ENCODE peak calls at places on chromosomes 4 and X, in four cellular contexts. One of them, this sample, is unnamed.

GRCh38 chr4:7358100-7358735 is 76.5 kb downstream of the PSAPL1 start:
- DNase-seq in stomach: peak
- DNase-seq in astrocyte of the spinal cord: peak
- DNase-seq in mesothelial cell of epicardium: no peak
- DNase-seq in this sample: no peak

GRCh38 chr4:84750260-84750955 is 167.5 kb downstream of the CDS1 start:
- DNase-seq in mesothelial cell of epicardium: no peak
- DNase-seq in astrocyte of the spinal cord: peak
- DNase-seq in stomach: no peak
- DNase-seq in this sample: no peak

GRCh38 chr4:123244233-123244632 is 152.4 kb upstream of the SPRY1 start:
- DNase-seq in mesothelial cell of epicardium: no peak
- DNase-seq in stomach: peak
- DNase-seq in astrocyte of the spinal cord: no peak
- DNase-seq in this sample: no peak

GRCh38 chr4:69799337-69799736 is 38.9 kb upstream of the SULT1B1 start:
- DNase-seq in stomach: no peak
- DNase-seq in mesothelial cell of epicardium: no peak
- DNase-seq in astrocyte of the spinal cord: no peak
- DNase-seq in this sample: no peak

GRCh38 chr4:72629540-72629939 is 60.5 kb upstream of the ADAMTS3 start:
- DNase-seq in astrocyte of the spinal cord: peak
- DNase-seq in stomach: no peak
- DNase-seq in mesothelial cell of epicardium: no peak
- DNase-seq in this sample: no peak

GRCh38 chrX:68832101-68832416 is 3.2 kb downstream of the EFNB1 start:
- DNase-seq in mesothelial cell of epicardium: peak
- DNase-seq in stomach: peak
- DNase-seq in astrocyte of the spinal cord: peak
- DNase-seq in this sample: no peak

GRCh38 chrX:53445977-53446376 is 11.8 kb upstream of the HSD17B10 start:
- DNase-seq in astrocyte of the spinal cord: peak
- DNase-seq in stomach: peak
- DNase-seq in mesothelial cell of epicardium: no peak
- DNase-seq in this sample: no peak

GRCh38 chrX:150873616-150874015 is 24.9 kb downstream of the CD99L2 start:
- DNase-seq in mesothelial cell of epicardium: no peak
- DNase-seq in astrocyte of the spinal cord: peak
- DNase-seq in stomach: peak
- DNase-seq in this sample: no peak

GRCh38 chrX:40570346-40571093 is 10.2 kb upstream of the ATP6AP2 start:
- DNase-seq in mesothelial cell of epicardium: no peak
- DNase-seq in astrocyte of the spinal cord: no peak
- DNase-seq in stomach: no peak
- DNase-seq in this sample: no peak

GRCh38 chr4:3261411-3262207 is 12.7 kb downstream of the MSANTD1 start:
- DNase-seq in astrocyte of the spinal cord: no peak
- DNase-seq in stomach: peak
- DNase-seq in mesothelial cell of epicardium: peak
- DNase-seq in this sample: no peak

GRCh38 chrX:23626651-23627050 is 40.6 kb upstream of the PRDX4 start:
- DNase-seq in stomach: no peak
- DNase-seq in astrocyte of the spinal cord: no peak
- DNase-seq in mesothelial cell of epicardium: no peak
- DNase-seq in this sample: no peak

GRCh38 chr4:25926473-25926872 is 12.5 kb downstream of the SMIM20 start:
- DNase-seq in mesothelial cell of epicardium: no peak
- DNase-seq in astrocyte of the spinal cord: no peak
- DNase-seq in stomach: no peak
- DNase-seq in this sample: no peak

GRCh38 chrX:23493941-23494374 is 159.3 kb downstream of the PTCHD1 start:
- DNase-seq in astrocyte of the spinal cord: peak
- DNase-seq in stomach: peak
- DNase-seq in mesothelial cell of epicardium: no peak
- DNase-seq in this sample: no peak

DNA sequence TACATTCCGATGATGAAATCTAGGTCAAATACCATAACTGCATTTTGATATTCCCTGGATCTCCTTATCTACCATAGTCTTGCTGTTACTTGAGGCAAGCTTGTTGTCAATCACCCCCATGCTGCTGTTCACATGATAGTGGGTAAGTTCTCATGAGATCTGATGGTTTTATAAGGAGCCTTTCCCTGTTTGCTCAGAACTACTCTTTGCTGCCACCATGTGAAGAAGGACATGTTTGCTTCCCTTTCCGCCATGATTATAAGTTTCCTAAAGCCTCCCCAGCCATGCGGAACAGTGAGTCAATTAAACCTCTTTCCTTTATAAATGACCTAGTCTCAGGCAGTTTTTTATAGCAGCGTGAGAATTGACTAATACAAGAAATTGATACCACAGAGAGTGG is 432.0 kb downstream of the GLUD2 start:
- DNase-seq in mesothelial cell of epicardium: no peak
- DNase-seq in stomach: no peak
- DNase-seq in astrocyte of the spinal cord: no peak
- DNase-seq in this sample: no peak
- TF ChIP-seq CTCF in mesothelial cell of epicardium: no peak
- TF ChIP-seq CTCF in stomach: no peak
- TF ChIP-seq CTCF in astrocyte of the spinal cord: no peak
- TF ChIP-seq CTCF in this sample: no peak

GRCh38 chrX:49627030-49627777 is 28.4 kb downstream of the GAGE1 start:
- DNase-seq in stomach: no peak
- DNase-seq in astrocyte of the spinal cord: no peak
- DNase-seq in mesothelial cell of epicardium: no peak
- DNase-seq in this sample: peak
- TF ChIP-seq CTCF in stomach: no peak
- TF ChIP-seq CTCF in astrocyte of the spinal cord: peak
- TF ChIP-seq CTCF in mesothelial cell of epicardium: peak
- TF ChIP-seq CTCF in this sample: peak

GRCh38 chrX:56802428-56802827 is 73.4 kb downstream of the NBDY start:
- DNase-seq in stomach: no peak
- DNase-seq in astrocyte of the spinal cord: no peak
- DNase-seq in mesothelial cell of epicardium: no peak
- DNase-seq in this sample: no peak

GRCh38 chrX:56802921-56803848 is 74.1 kb downstream of the NBDY start:
- DNase-seq in mesothelial cell of epicardium: no peak
- DNase-seq in stomach: peak
- DNase-seq in astrocyte of the spinal cord: peak
- DNase-seq in this sample: peak

GRCh38 chrX:56804867-56805266 is 75.8 kb downstream of the NBDY start:
- DNase-seq in astrocyte of the spinal cord: no peak
- DNase-seq in mesothelial cell of epicardium: no peak
- DNase-seq in stomach: no peak
- DNase-seq in this sample: no peak

GRCh38 chrX:56805399-56805798 is 76.4 kb downstream of the NBDY start:
- DNase-seq in stomach: no peak
- DNase-seq in astrocyte of the spinal cord: no peak
- DNase-seq in mesothelial cell of epicardium: no peak
- DNase-seq in this sample: no peak

GRCh38 chrX:56803849-56804681 is 75.0 kb downstream of the NBDY start:
- DNase-seq in mesothelial cell of epicardium: no peak
- DNase-seq in astrocyte of the spinal cord: no peak
- DNase-seq in stomach: no peak
- DNase-seq in this sample: no peak
- TF ChIP-seq CTCF in mesothelial cell of epicardium: no peak
- TF ChIP-seq CTCF in astrocyte of the spinal cord: no peak
- TF ChIP-seq CTCF in stomach: no peak
- TF ChIP-seq CTCF in this sample: no peak

GRCh38 chrX:125646195-125646594 is 326.5 kb downstream of the TEX13C start:
- DNase-seq in mesothelial cell of epicardium: no peak
- DNase-seq in astrocyte of the spinal cord: no peak
- DNase-seq in stomach: no peak
- DNase-seq in this sample: no peak
- TF ChIP-seq CTCF in mesothelial cell of epicardium: peak
- TF ChIP-seq CTCF in astrocyte of the spinal cord: peak
- TF ChIP-seq CTCF in stomach: no peak
- TF ChIP-seq CTCF in this sample: no peak